ENCODE peak calls at places on chromosomes 6 and 20, in ten cellular contexts. I is transverse colon, L is HepG2, K is upper lobe of left lung, Q is sigmoid colon, E is stomach, U is GM12878, D is K562, S is SK-N-SH, B is esophagus muscularis mucosa. Y is an unnamed sample.

GRCh38 chr6:79170915-79171314 is 63.6 kb downstream of the HMGN3 start:
- DNase-seq in I (no peak), L (no peak), K (no peak), Q (no peak), E (no peak), U (no peak), D (no peak), S (no peak), B (no peak), Y (no peak)

GRCh38 chr6:157235600-157236039 is 87.7 kb downstream of the TMEM242 start:
- DNase-seq in I (peak; percentile 67), L (peak; percentile 45), K (peak; percentile 40), Q (peak; percentile 82), E (peak; percentile 59), U (no peak), D (no peak), S (no peak), B (no peak), Y (no peak)

GRCh38 chr6:11143394-11144371 is 32.2 kb upstream of the ERVFRD-1 start:
- DNase-seq in I (peak; percentile 54), L (peak; percentile 91), K (peak; percentile 93), Q (peak; percentile 84), E (peak; percentile 61), U (no peak), D (peak; percentile 82), S (no peak), B (no peak), Y (peak; percentile 90)

GRCh38 chr20:22449115-22449973 is 135.0 kb downstream of the FOXA2 start:
- DNase-seq in I (no peak), L (no peak), K (peak; percentile 50), Q (no peak), E (no peak), U (no peak), D (no peak), S (no peak), B (no peak), Y (no peak)

GRCh38 chr6:100276311-100277057 is 188.2 kb downstream of the SIM1 start:
- DNase-seq in I (no peak), L (no peak), K (no peak), Q (no peak), E (no peak), U (no peak), D (no peak), S (no peak), B (no peak), Y (no peak)

GRCh38 chr6:26033132-26033941 is 53.9 kb upstream of the HFE start:
- DNase-seq in I (peak; percentile 62), L (peak; percentile 96), K (peak; percentile 67), Q (peak; percentile 84), E (peak; percentile 68), U (peak; percentile 99), D (peak; percentile 70), S (peak; percentile 79), B (no peak), Y (no peak)

GRCh38 chr6:97669191-97669651 is 386.2 kb upstream of the MMS22L start:
- DNase-seq in I (no peak), L (no peak), K (no peak), Q (no peak), E (no peak), U (peak; percentile 74), D (no peak), S (peak; percentile 15), B (no peak), Y (no peak)

GRCh38 chr6:170011233-170012142 is 260.1 kb downstream of the ERMARD start:
- DNase-seq in I (no peak), L (no peak), K (peak; percentile 47), Q (peak; percentile 69), E (no peak), U (no peak), D (no peak), S (no peak), B (no peak), Y (peak; percentile 71)

GRCh38 chr6:135296715-135297114 is 115.6 kb downstream of the MYB start:
- DNase-seq in I (no peak), L (no peak), K (no peak), Q (no peak), E (no peak), U (no peak), D (no peak), S (no peak), B (no peak), Y (no peak)

GRCh38 chr6:159533016-159533415 is 160.0 kb downstream of the SOD2 start:
- DNase-seq in I (no peak), L (no peak), K (no peak), Q (no peak), E (no peak), U (no peak), D (no peak), S (no peak), B (no peak), Y (no peak)

GRCh38 chr20:47502801-47503239 is 1.1 kb downstream of the NCOA3 start:
- DNase-seq in I (no peak), L (peak; percentile 52), K (no peak), Q (no peak), E (no peak), U (no peak), D (no peak), S (peak; percentile 39), B (no peak), Y (peak; percentile 24)

GRCh38 chr20:37699202-37699601 is 5.4 kb downstream of the CTNNBL1 start:
- DNase-seq in I (no peak), L (no peak), K (no peak), Q (no peak), E (peak; percentile 61), U (no peak), D (no peak), S (peak; percentile 28), B (no peak), Y (no peak)

GRCh38 chr20:58102744-58103516 is 125.5 kb downstream of the ANKRD60 start:
- DNase-seq in I (no peak), L (no peak), K (no peak), Q (no peak), E (no peak), U (no peak), D (no peak), S (no peak), B (peak; percentile 80), Y (no peak)

GRCh38 chr6:25053875-25054371 is 118.2 kb upstream of the RIPOR2 start:
- DNase-seq in I (no peak), L (no peak), K (peak; percentile 50), Q (no peak), E (no peak), U (no peak), D (no peak), S (no peak), B (no peak), Y (no peak)

GRCh38 chr6:1838604-1839003 is 228.9 kb downstream of the FOXC1 start:
- DNase-seq in I (no peak), L (no peak), K (no peak), Q (no peak), E (no peak), U (no peak), D (no peak), S (no peak), B (no peak), Y (no peak)
- TF ChIP-seq EP300 in I (no peak), L (no peak), K (no peak), Q (no peak), E (no peak), U (no peak), D (no peak), S (no peak), B (no peak), Y (no peak)

DNA sequence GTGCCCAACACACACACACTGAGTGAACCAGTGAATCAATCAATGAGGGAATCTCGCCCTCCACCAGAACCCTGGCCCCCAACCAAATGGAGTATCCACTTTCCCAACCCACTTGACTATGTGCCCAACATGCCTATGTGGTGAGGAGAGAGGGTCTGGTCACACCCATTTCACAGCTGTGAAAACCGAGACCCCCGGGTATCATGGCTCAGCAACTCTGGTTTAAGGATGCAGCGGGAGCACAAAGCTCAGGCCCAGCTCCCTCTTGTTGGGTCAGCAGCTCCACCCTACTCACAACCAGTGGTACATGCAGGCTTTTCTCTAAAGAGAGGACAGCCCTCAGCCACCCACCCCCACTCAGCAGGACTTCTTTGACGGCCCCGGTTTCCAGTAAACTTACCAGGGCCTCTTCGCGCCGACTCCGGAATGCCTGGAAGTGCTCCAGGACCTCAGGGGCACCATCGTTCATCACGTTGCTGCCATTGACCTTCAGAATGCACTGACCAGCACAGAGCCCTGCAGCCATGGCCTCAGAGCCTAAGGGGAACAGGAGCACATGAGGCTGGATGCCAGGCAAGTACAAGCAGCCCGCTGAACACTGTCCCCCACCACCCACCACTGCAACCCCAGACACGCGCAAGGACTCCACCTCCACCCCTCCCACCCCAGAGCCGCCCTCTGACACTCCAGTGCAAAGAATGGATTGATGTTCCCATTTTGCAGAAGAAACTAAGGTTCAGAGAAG is 174.7 kb downstream of the PREX1 start:
- DNase-seq in I (no peak), L (no peak), K (no peak), Q (no peak), E (no peak), U (no peak), D (no peak), S (no peak), B (no peak), Y (no peak)
- TF ChIP-seq POLR2AphosphoS5 in I (no peak), L (no peak), K (no peak), Q (no peak), E (no peak), U (no peak), D (no peak), S (no peak), B (no peak), Y (no peak)

DNA sequence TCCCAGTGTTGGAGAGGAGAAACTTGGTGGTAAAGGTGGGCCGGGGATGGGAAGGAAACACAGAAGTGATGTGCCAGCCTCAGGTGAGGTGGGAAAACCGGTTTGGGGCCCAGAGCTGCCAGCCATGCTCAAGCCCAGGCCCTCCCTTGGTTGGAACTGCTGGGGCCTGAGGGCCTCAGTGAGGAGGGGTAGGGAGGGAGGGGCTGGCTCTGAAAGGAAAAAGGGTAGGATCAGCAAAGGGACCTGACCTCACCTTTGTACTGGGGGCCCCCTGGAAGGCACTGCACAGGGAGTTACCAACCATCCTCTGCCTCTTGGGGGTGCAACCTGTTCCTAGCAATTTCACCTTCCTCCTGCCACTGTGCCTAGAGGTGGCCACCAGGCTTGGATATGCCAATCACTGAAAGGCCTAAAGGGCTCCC is 1.8 kb upstream of the SPEF1 start:
- DNase-seq in I (no peak), L (no peak), K (no peak), Q (no peak), E (peak; percentile 46), U (no peak), D (no peak), S (no peak), B (no peak), Y (no peak)
- H3K27me3 ChIP-seq in I (peaks cover 14% of the 10 kb centered on the region), L (peaks cover 2% of the 10 kb centered on the region), K (no peaks in the 10 kb centered on the region), Q (no peaks in the 10 kb centered on the region), E (no peaks in the 10 kb centered on the region), U (peaks cover 9% of the 10 kb centered on the region), D (no peaks in the 10 kb centered on the region), S (no peaks in the 10 kb centered on the region), B (no peaks in the 10 kb centered on the region), Y (no peaks in the 10 kb centered on the region)

GRCh38 chr6:42788671-42789070 is 6.8 kb downstream of the BICRAL start:
- DNase-seq in I (no peak), L (no peak), K (no peak), Q (peak; percentile 35), E (no peak), U (no peak), D (no peak), S (no peak), B (no peak), Y (no peak)
- TF ChIP-seq EP300 in I (no peak), L (no peak), K (no peak), Q (no peak), E (no peak), U (no peak), D (no peak), S (no peak), B (no peak), Y (no peak)

GRCh38 chr20:62811720-62812119 is 5.1 kb upstream of the COL9A3 start:
- DNase-seq in I (no peak), L (no peak), K (no peak), Q (no peak), E (no peak), U (no peak), D (no peak), S (no peak), B (no peak), Y (no peak)
- TF ChIP-seq POLR2AphosphoS5 in I (no peak), L (no peak), K (no peak), Q (no peak), E (no peak), U (no peak), D (no peak), S (no peak), B (no peak), Y (no peak)